ENCODE peak calls at places on chromosome 6, in eight cellular contexts. B is AML-193; U is T-helper 2 cell treated with Interferon-gamma antibody and Interleukin-4, amounts not matched to agents 5 μg/mL and 100 μg/mL, for 36 hours; Z is HEK293T; N is T follicular helper cell; J is foreskin fibroblast; V is T1000; G is NCI-H1694 treated with DMSO at 0.1 percent for 48 hours. I is an unnamed sample.

GRCh38 chr6:42403831-42404230 is 47.9 kb downstream of the TRERF1 start:
- DNase-seq in N (no peak), G (no peak), U (no peak), B (no peak), Z (no peak), V (no peak), J (no peak), I (no peak)

GRCh38 chr6:111411978-111412574 is 70.9 kb downstream of the REV3L start:
- DNase-seq in N (no peak), J (no peak), Z (no peak), U (no peak), G (no peak), B (no peak), V (no peak), I (peak; percentile 55)

GRCh38 chr6:35181933-35182612 is 31.7 kb upstream of the SCUBE3 start:
- DNase-seq in U (no peak), V (peak; percentile 41), B (no peak), Z (no peak), N (no peak), G (no peak), J (peak; percentile 86), I (no peak)

GRCh38 chr6:44738652-44739141 is 351.2 kb downstream of the CDC5L start:
- DNase-seq in N (no peak), V (peak; percentile 30), J (peak; percentile 60), Z (no peak), G (no peak), B (no peak), U (no peak), I (no peak)

GRCh38 chr6:108116424-108116780 is 41.9 kb upstream of the OSTM1 start:
- DNase-seq in Z (no peak), V (no peak), B (no peak), N (no peak), J (no peak), G (no peak), U (no peak), I (no peak)

GRCh38 chr6:139129284-139129683 is 5.6 kb upstream of the HECA start:
- DNase-seq in Z (no peak), V (no peak), B (no peak), J (no peak), U (no peak), N (no peak), G (no peak), I (no peak)

GRCh38 chr6:131819507-131820228 is 11.8 kb downstream of the ENPP1 start:
- DNase-seq in B (no peak), J (no peak), Z (no peak), V (no peak), U (no peak), N (no peak), G (no peak), I (no peak)

GRCh38 chr6:23445157-23445710 is 680.8 kb upstream of the NRSN1 start:
- DNase-seq in B (no peak), Z (no peak), J (peak; percentile 15), U (no peak), V (no peak), G (no peak), N (no peak), I (no peak)

GRCh38 chr6:122365775-122366403 is 33.6 kb upstream of the HSF2 start:
- DNase-seq in J (no peak), U (no peak), N (no peak), V (no peak), G (no peak), B (no peak), Z (no peak), I (no peak)

I was measured in SIG-M5.